ENCODE peak calls at places on chromosomes 6 and 20, in five cellular contexts. One of them, this sample, is unnamed.

GRCh38 chr20:35269055-35269781 is 8.7 kb downstream of the MMP24OS start:
- DNase-seq in NAMALWA: peak; percentile 68
- DNase-seq in uterus: peak; percentile 62
- DNase-seq in activated gamma-delta T cell treated with Interleukin-2 at 50 U/mL for 16 hours: peak; percentile 50
- DNase-seq in neural crest cell: peak; percentile 78
- DNase-seq in this sample: no peak

GRCh38 chr6:2594868-2595267 is 155.9 kb downstream of the MYLK4 start:
- DNase-seq in NAMALWA: no peak
- DNase-seq in uterus: no peak
- DNase-seq in activated gamma-delta T cell treated with Interleukin-2 at 50 U/mL for 16 hours: no peak
- DNase-seq in neural crest cell: no peak
- DNase-seq in this sample: no peak

GRCh38 chr6:157822221-157823000 is 635 bp upstream of the SNX9 start:
- DNase-seq in NAMALWA: no peak
- DNase-seq in uterus: peak; percentile 43
- DNase-seq in activated gamma-delta T cell treated with Interleukin-2 at 50 U/mL for 16 hours: no peak
- DNase-seq in neural crest cell: peak; percentile 22
- DNase-seq in this sample: no peak

GRCh38 chr6:19180348-19181073 is 656.7 kb upstream of the ID4 start:
- DNase-seq in NAMALWA: no peak
- DNase-seq in uterus: peak; percentile 45
- DNase-seq in activated gamma-delta T cell treated with Interleukin-2 at 50 U/mL for 16 hours: no peak
- DNase-seq in neural crest cell: no peak
- DNase-seq in this sample: peak; percentile 90

GRCh38 chr6:75524322-75524972 is 30.8 kb upstream of the FILIP1 start:
- DNase-seq in NAMALWA: no peak
- DNase-seq in uterus: no peak
- DNase-seq in activated gamma-delta T cell treated with Interleukin-2 at 50 U/mL for 16 hours: no peak
- DNase-seq in neural crest cell: no peak
- DNase-seq in this sample: no peak

GRCh38 chr20:4281258-4282055 is 266.1 kb upstream of the RNF24 start:
- DNase-seq in NAMALWA: no peak
- DNase-seq in uterus: no peak
- DNase-seq in activated gamma-delta T cell treated with Interleukin-2 at 50 U/mL for 16 hours: no peak
- DNase-seq in neural crest cell: no peak
- DNase-seq in this sample: no peak

GRCh38 chr20:18428490-18429173 is 38.2 kb downstream of the DZANK1 start:
- DNase-seq in NAMALWA: no peak
- DNase-seq in uterus: no peak
- DNase-seq in activated gamma-delta T cell treated with Interleukin-2 at 50 U/mL for 16 hours: no peak
- DNase-seq in neural crest cell: no peak
- DNase-seq in this sample: peak; percentile 62

GRCh38 chr6:105374010-105374420 is 28.9 kb downstream of the PREP start:
- DNase-seq in NAMALWA: no peak
- DNase-seq in uterus: no peak
- DNase-seq in activated gamma-delta T cell treated with Interleukin-2 at 50 U/mL for 16 hours: no peak
- DNase-seq in neural crest cell: no peak
- DNase-seq in this sample: no peak

GRCh38 chr20:34987288-34988175 is 31.9 kb downstream of the MYH7B start:
- DNase-seq in NAMALWA: no peak
- DNase-seq in uterus: no peak
- DNase-seq in activated gamma-delta T cell treated with Interleukin-2 at 50 U/mL for 16 hours: no peak
- DNase-seq in neural crest cell: no peak
- DNase-seq in this sample: no peak

GRCh38 chr6:115001726-115002436 is 659.1 kb upstream of the HS3ST5 start:
- DNase-seq in NAMALWA: no peak
- DNase-seq in uterus: no peak
- DNase-seq in activated gamma-delta T cell treated with Interleukin-2 at 50 U/mL for 16 hours: no peak
- DNase-seq in neural crest cell: no peak
- DNase-seq in this sample: no peak

GRCh38 chr6:30981942-30982772 is 1.4 kb upstream of the MUC21 start:
- DNase-seq in NAMALWA: no peak
- DNase-seq in uterus: peak; percentile 24
- DNase-seq in activated gamma-delta T cell treated with Interleukin-2 at 50 U/mL for 16 hours: no peak
- DNase-seq in neural crest cell: no peak
- DNase-seq in this sample: no peak

GRCh38 chr6:51200676-51201075 is 382.0 kb downstream of the TFAP2B start:
- DNase-seq in NAMALWA: no peak
- DNase-seq in uterus: no peak
- DNase-seq in activated gamma-delta T cell treated with Interleukin-2 at 50 U/mL for 16 hours: no peak
- DNase-seq in neural crest cell: no peak
- DNase-seq in this sample: no peak